ENCODE peak calls at places on chromosomes 3 and 15, in six cellular contexts. W is IMR-90, L is H9, A is neuronal stem cell, H is H1, C is mesenchymal stem cell. V is an unnamed sample.

GRCh38 chr3:94593531-94594150 is 530.8 kb downstream of the NSUN3 start:
- DNase-seq in W (no peak), L (no peak), A (no peak), H (no peak), C (no peak), V (no peak)

GRCh38 chr15:89105147-89105546 is 16.9 kb downstream of the ABHD2 start:
- DNase-seq in W (peak), L (no peak), A (no peak), H (no peak), C (peak), V (no peak)

GRCh38 chr15:43370310-43370974 is 401 bp downstream of the ZSCAN29 start:
- DNase-seq in W (peak), L (peak), A (peak), H (no peak), C (peak), V (peak)

GRCh38 chr3:73808862-73809509 is 184.2 kb upstream of the PDZRN3 start:
- DNase-seq in W (no peak), L (no peak), A (no peak), H (no peak), C (no peak), V (no peak)

GRCh38 chr3:179256813-179257212 is 5.9 kb upstream of the KCNMB3 start:
- DNase-seq in W (no peak), L (no peak), A (no peak), H (no peak), C (no peak), V (no peak)

GRCh38 chr3:4993276-4994143 is 14.3 kb downstream of the BHLHE40 start:
- DNase-seq in W (no peak), L (no peak), A (no peak), H (no peak), C (no peak), V (no peak)

GRCh38 chr3:120684896-120685295 is 2.9 kb upstream of the HGD start:
- DNase-seq in W (no peak), L (no peak), A (no peak), H (no peak), C (no peak), V (no peak)

GRCh38 chr3:152405915-152406802 is 137.4 kb downstream of the MBNL1 start:
- DNase-seq in W (peak), L (no peak), A (no peak), H (no peak), C (peak), V (no peak)

GRCh38 chr3:130963444-130963843 is 63.2 kb downstream of the ASTE1 start:
- DNase-seq in W (peak), L (no peak), A (no peak), H (no peak), C (no peak), V (no peak)

GRCh38 chr15:63901912-63902670 is 68.3 kb upstream of the HERC1 start:
- DNase-seq in W (no peak), L (no peak), A (no peak), H (no peak), C (no peak), V (no peak)

GRCh38 chr15:62896969-62897486 is 145.5 kb upstream of the TPM1 start:
- DNase-seq in W (peak), L (no peak), A (peak), H (no peak), C (peak), V (peak)

GRCh38 chr15:62895139-62895866 is 147.2 kb upstream of the TPM1 start:
- DNase-seq in W (peak), L (no peak), A (no peak), H (no peak), C (peak), V (no peak)

GRCh38 chr15:62896380-62896866 is 146.1 kb upstream of the TPM1 start:
- DNase-seq in W (no peak), L (no peak), A (no peak), H (no peak), C (no peak), V (peak)

GRCh38 chr15:62894322-62895085 is 148.0 kb upstream of the TPM1 start:
- DNase-seq in W (peak), L (no peak), A (no peak), H (no peak), C (peak), V (peak)

DNA sequence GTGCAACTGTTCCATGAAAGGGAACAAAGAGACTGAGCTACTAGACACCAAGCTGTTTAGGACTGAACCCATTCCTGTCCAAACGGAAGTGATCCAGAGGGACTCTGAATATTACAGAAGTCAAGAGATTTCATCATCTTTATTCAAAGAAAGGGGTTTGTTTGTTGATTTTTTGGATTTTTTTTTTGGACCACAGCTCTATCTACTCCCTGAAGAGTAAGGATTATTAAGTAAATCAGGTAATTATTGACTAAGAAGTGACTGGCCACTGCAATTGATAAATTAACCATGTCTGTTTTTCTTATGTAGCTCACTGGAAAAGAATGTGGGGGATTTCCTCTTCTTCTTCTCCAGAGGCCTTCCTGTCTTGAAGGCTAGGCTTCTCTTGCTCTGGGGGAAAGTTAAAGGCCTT is 146.6 kb upstream of the TPM1 start:
- DNase-seq in W (peak), L (no peak), A (no peak), H (no peak), C (peak), V (peak)
- H2BK5ac ChIP-seq in W (peak), L (no peak), A (no peak), H (no peak), C (peak), V (no peak)

GRCh38 chr3:50473768-50474167 is 29.7 kb downstream of the CACNA2D2 start:
- DNase-seq in W (no peak), L (no peak), A (no peak), H (no peak), C (no peak), V (no peak)

GRCh38 chr3:50467932-50468331 is 35.5 kb downstream of the CACNA2D2 start:
- DNase-seq in W (no peak), L (no peak), A (no peak), H (no peak), C (no peak), V (no peak)

GRCh38 chr3:50474717-50475116 is 28.7 kb downstream of the CACNA2D2 start:
- DNase-seq in W (peak), L (no peak), A (no peak), H (no peak), C (peak), V (no peak)

GRCh38 chr3:50478051-50478450 is 25.4 kb downstream of the CACNA2D2 start:
- DNase-seq in W (no peak), L (no peak), A (no peak), H (no peak), C (no peak), V (no peak)

GRCh38 chr3:50472958-50473357 is 30.5 kb downstream of the CACNA2D2 start:
- DNase-seq in W (no peak), L (no peak), A (no peak), H (no peak), C (no peak), V (no peak)
- H2BK15ac ChIP-seq in W (no peak), L (no peak), A (no peak), H (no peak), C (no peak), V (no peak)

DNA sequence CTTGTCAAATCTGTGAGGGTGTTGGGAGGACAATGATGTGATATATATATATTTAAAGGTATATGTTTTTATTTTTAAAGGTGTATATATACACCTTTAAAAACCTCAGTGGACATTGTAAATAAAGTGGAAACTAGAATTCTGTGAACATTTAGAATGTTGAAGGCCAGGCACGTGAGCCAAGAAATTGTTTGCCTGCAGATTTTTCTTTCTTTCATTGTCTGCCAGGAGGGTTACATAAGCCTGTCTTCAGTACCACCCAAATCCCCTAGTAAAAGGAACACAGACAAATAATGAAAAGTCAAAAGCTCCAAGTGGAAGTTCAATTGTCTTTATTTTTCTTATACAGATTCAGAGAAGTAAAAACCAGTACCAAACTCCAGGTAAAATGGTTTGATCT is 42.4 kb downstream of the TM4SF4 start:
- DNase-seq in W (no peak), L (no peak), A (no peak), H (no peak), C (no peak), V (no peak)
- H2BK5ac ChIP-seq in W (no peak), L (no peak), A (no peak), H (no peak), C (no peak), V (no peak)

GRCh38 chr3:134448664-134449063 is 37.1 kb downstream of the ANAPC13 start:
- DNase-seq in W (no peak), L (no peak), A (no peak), H (no peak), C (no peak), V (no peak)
- H2BK15ac ChIP-seq in W (peak), L (no peak), A (no peak), H (no peak), C (no peak), V (no peak)

GRCh38 chr3:159823763-159824162 is 164.9 kb upstream of the IL12A start:
- DNase-seq in W (no peak), L (no peak), A (no peak), H (no peak), C (no peak), V (no peak)

GRCh38 chr3:159824341-159824740 is 164.3 kb upstream of the IL12A start:
- DNase-seq in W (peak), L (no peak), A (no peak), H (no peak), C (peak), V (no peak)

GRCh38 chr3:159821737-159822136 is 166.9 kb upstream of the IL12A start:
- DNase-seq in W (no peak), L (no peak), A (no peak), H (no peak), C (no peak), V (no peak)

GRCh38 chr3:159828542-159828943 is 160.1 kb upstream of the IL12A start:
- DNase-seq in W (peak), L (no peak), A (no peak), H (no peak), C (peak), V (peak)

GRCh38 chr3:159825216-159825854 is 163.3 kb upstream of the IL12A start:
- DNase-seq in W (no peak), L (no peak), A (no peak), H (no peak), C (no peak), V (peak)
- H2BK5ac ChIP-seq in W (peak), L (no peak), A (no peak), H (no peak), C (no peak), V (no peak)